ENCODE peak calls at places on chromosomes 16 and 17, in five cellular contexts. J is lower lobe of right lung, C is fibroblast of lung, A is esophagus squamous epithelium, O is left lung. Q is an unnamed sample.
A peak's percentile ranks its signal among the peaks of the same experiment; 100 is the strongest.

GRCh38 chr16:23072084-23072599 is 77.1 kb downstream of the USP31 start:
- DNase-seq in C (peak; percentile 65), O (peak; percentile 67), J (peak; percentile 63), A (no peak), Q (peak; percentile 68)

GRCh38 chr17:39927928-39928867 is 666 bp downstream of the LRRC3C start:
- DNase-seq in O (peak; percentile 84), C (no peak), J (peak; percentile 71), A (no peak), Q (peak; percentile 21)

GRCh38 chr16:1054660-1055556 is 17.6 kb upstream of the SSTR5 start:
- DNase-seq in C (peak; percentile 42), O (no peak), A (no peak), J (peak; percentile 60), Q (peak; percentile 59)

GRCh38 chr17:1997146-1997586 is 28.0 kb downstream of the RTN4RL1 start:
- DNase-seq in C (no peak), O (no peak), J (no peak), A (no peak), Q (peak; percentile 17)

GRCh38 chr17:69367298-69367697 is 40.4 kb upstream of the ABCA5 start:
- DNase-seq in C (no peak), A (no peak), O (no peak), J (no peak), Q (no peak)

GRCh38 chr16:81607805-81608514 is 163.4 kb downstream of the CMIP start:
- DNase-seq in J (no peak), O (no peak), C (no peak), A (no peak), Q (no peak)

GRCh38 chr16:66895999-66896398 is 15.7 kb downstream of the PDP2 start:
- DNase-seq in O (no peak), C (no peak), A (no peak), J (no peak), Q (no peak)

GRCh38 chr17:50818266-50818665 is 17.1 kb upstream of the WFIKKN2 start:
- DNase-seq in J (no peak), O (no peak), A (no peak), C (no peak), Q (no peak)

GRCh38 chr16:86664518-86665318 is 86.4 kb downstream of the FOXL1 start:
- DNase-seq in J (no peak), O (no peak), C (peak; percentile 96), A (no peak), Q (peak; percentile 97)

GRCh38 chr17:51860934-51861561 is 297.5 kb downstream of the CA10 start:
- DNase-seq in C (no peak), O (no peak), A (no peak), J (no peak), Q (peak; percentile 23)

GRCh38 chr17:76716146-76716833 is 5.5 kb upstream of the MXRA7 start:
- DNase-seq in A (no peak), O (no peak), C (peak; percentile 98), J (peak; percentile 73), Q (peak; percentile 19)

GRCh38 chr16:6753553-6753952 is 579.1 kb upstream of the RBFOX1 start:
- DNase-seq in C (no peak), J (no peak), A (no peak), O (no peak), Q (no peak)

GRCh38 chr17:41784207-41784744 is 2.2 kb downstream of the JUP start:
- DNase-seq in O (no peak), A (no peak), C (peak; percentile 43), J (no peak), Q (no peak)

GRCh38 chr16:25735645-25736044 is 43.9 kb downstream of the HS3ST4 start:
- DNase-seq in J (no peak), C (no peak), A (no peak), O (no peak), Q (no peak)

GRCh38 chr17:37089998-37090397 is 141.2 kb downstream of the AATF start:
- DNase-seq in A (no peak), O (no peak), C (no peak), J (no peak), Q (no peak)

GRCh38 chr17:30323262-30323894 is 10.5 kb downstream of the TMIGD1 start:
- DNase-seq in J (no peak), A (no peak), C (no peak), O (no peak), Q (no peak)

GRCh38 chr17:7408341-7408740 is 696 bp downstream of the NLGN2 start:
- DNase-seq in C (no peak), O (no peak), J (no peak), A (no peak), Q (no peak)

GRCh38 chr17:58734040-58734439 is 21.6 kb upstream of the PPM1E start:
- DNase-seq in O (no peak), C (no peak), J (no peak), A (no peak), Q (no peak)

GRCh38 chr17:50766222-50767023 is 895 bp downstream of the ANKRD40CL start:
- DNase-seq in J (no peak), C (no peak), A (no peak), O (no peak), Q (no peak)

GRCh38 chr17:59842901-59843652 is 49.7 kb downstream of the TUBD1 start:
- DNase-seq in C (peak; percentile 97), A (no peak), O (no peak), J (peak; percentile 56), Q (peak; percentile 85)

GRCh38 chr17:18267927-18268711 is 7.7 kb downstream of the MIEF2 start:
- DNase-seq in J (no peak), O (no peak), C (no peak), A (no peak), Q (no peak)

GRCh38 chr17:21275047-21275578 is 9.4 kb upstream of the MAP2K3 start:
- DNase-seq in A (no peak), J (no peak), O (no peak), C (no peak), Q (no peak)

GRCh38 chr16:70548936-70549335 is 25.3 kb downstream of the SF3B3 start:
- DNase-seq in J (no peak), O (no peak), C (no peak), A (no peak), Q (no peak)

GRCh38 chr17:44829558-44830358 is at the start of gene GJC1:
- DNase-seq in J (no peak), C (no peak), O (peak; percentile 81), A (no peak), Q (peak; percentile 77)

GRCh38 chr17:44960654-44961053 is 7.4 kb downstream of the C1QL1 start:
- DNase-seq in A (no peak), O (no peak), J (peak; percentile 65), C (no peak), Q (no peak)

GRCh38 chr17:80866050-80866793 is 125.4 kb upstream of the CHMP6 start:
- DNase-seq in J (peak; percentile 56), C (peak; percentile 67), A (no peak), O (peak; percentile 69), Q (peak; percentile 71)

GRCh38 chr16:72915331-72915730 is 132.6 kb downstream of the ZFHX3 start:
- DNase-seq in J (no peak), C (no peak), A (no peak), O (no peak), Q (no peak)

GRCh38 chr17:50539762-50540440 is 7.1 kb upstream of the SPATA20 start:
- DNase-seq in C (no peak), J (no peak), A (no peak), O (peak; percentile 86), Q (no peak)

GRCh38 chr16:71214771-71215381 is 15.6 kb downstream of the HYDIN start:
- DNase-seq in J (no peak), C (no peak), O (no peak), A (no peak), Q (no peak)

GRCh38 chr17:82947051-82947991 is 107.5 kb upstream of the ZNF750 start:
- DNase-seq in J (peak; percentile 41), O (no peak), A (no peak), C (no peak), Q (no peak)
- H3K9me3 ChIP-seq in J (peaks cover 27% of the 10 kb centered on the region), O (peaks cover 26% of the 10 kb centered on the region), A (peaks cover 76% of the 10 kb centered on the region), C (no peaks in the 10 kb centered on the region), Q (peaks cover 64% of the 10 kb centered on the region)

DNA sequence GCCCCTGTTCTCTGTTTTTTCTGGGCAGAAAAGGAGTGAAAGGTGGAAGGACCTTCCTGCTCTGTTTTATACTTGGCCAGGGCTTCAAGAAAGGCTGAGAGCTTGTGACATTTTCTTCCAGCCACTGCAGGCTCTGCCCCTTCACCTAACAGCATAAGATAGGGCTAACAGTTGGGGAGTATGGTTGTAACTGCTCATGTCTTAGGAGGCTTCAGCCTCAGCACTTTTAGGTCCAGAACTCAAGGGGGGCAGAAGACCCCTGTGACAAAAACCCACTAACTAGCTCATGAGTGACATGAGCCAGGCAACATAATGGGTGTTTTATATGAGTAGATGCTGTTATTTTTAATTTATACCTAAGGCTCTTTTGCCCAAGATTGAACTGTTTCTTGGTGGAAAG is 4.9 kb downstream of the ALDOA start:
- DNase-seq in A (no peak), J (no peak), C (no peak), O (no peak), Q (no peak)
- H3K36me3 ChIP-seq in A (peaks cover 36% of the 10 kb centered on the region), J (peaks cover 63% of the 10 kb centered on the region), C (peaks cover 36% of the 10 kb centered on the region), O (no peaks in the 10 kb centered on the region), Q (peaks cover 81% of the 10 kb centered on the region)

GRCh38 chr17:79320331-79320730 is 245.7 kb downstream of the ENGASE start:
- DNase-seq in J (no peak), A (no peak), O (no peak), C (no peak), Q (no peak)
- H3K27me3 ChIP-seq in J (peaks cover 36% of the 10 kb centered on the region), A (peaks cover 83% of the 10 kb centered on the region), O (peaks cover 4% of the 10 kb centered on the region), C (peaks cover 2% of the 10 kb centered on the region), Q (peaks cover 78% of the 10 kb centered on the region)

DNA sequence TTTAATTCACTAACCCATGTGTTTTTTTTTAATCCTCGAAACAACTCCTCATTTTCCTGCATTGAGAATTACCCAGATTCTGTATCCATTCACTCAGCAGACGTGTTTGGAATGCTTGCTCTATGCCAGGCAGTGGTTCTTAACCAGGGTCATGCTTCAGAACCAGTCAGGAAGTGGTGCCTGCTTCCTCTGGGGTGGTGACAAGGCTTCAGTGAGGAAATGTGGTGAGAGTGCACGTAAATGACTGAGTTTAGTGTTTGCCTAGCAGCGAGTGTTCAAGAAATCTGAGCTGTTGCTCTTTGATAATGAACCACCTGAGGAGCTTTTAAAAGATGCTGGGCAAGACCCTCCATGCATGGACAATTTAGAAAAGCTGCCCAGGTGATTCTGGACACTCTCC is 9.9 kb downstream of the ZFP90 start:
- DNase-seq in O (no peak), C (no peak), J (no peak), A (no peak), Q (no peak)
- H3K9me3 ChIP-seq in O (peaks cover 83% of the 10 kb centered on the region), C (no peaks in the 10 kb centered on the region), J (peaks cover 44% of the 10 kb centered on the region), A (peaks cover 67% of the 10 kb centered on the region), Q (peaks cover 2% of the 10 kb centered on the region)

GRCh38 chr16:68299571-68300453 is 10.9 kb downstream of the SLC7A6OS start:
- DNase-seq in O (no peak), J (no peak), C (no peak), A (no peak), Q (no peak)
- H3K36me3 ChIP-seq in O (no peaks in the 10 kb centered on the region), J (peaks cover 100% of the 10 kb centered on the region), C (peaks cover 29% of the 10 kb centered on the region), A (peaks cover 51% of the 10 kb centered on the region), Q (peaks cover 53% of the 10 kb centered on the region)

DNA sequence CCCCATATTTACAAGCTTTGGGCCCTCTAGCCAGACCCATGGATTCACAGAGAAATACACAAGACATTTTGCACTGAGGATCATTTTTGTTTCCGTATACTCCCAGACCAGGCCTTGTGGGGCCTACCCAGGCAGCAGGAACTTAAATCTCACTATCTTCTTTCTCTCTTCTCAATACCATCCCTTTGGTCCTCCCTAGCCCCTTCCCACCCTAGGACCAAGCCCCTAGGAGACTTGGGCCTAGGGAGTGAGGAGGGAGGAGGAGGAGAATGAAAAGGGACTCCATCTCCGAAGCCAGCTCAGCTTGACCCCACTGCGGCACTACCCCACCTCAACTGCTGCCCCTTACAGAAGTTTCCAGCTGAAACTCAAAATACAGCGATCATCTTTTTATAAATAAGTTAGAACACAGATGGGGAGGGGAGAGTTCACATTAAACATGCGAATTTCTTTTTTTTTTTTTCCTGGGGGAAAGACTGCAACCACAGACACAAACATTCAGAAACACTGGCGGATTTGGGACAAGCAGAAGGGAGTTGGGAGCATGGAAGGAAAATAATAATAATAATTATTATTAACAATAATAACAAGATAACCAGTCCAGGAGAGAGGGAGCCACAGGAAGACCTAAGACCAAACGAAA is 1.5 kb upstream of the HOXB3 start:
- DNase-seq in J (no peak), O (no peak), A (no peak), C (peak; percentile 38), Q (no peak)
- H3K27me3 ChIP-seq in J (peaks cover 84% of the 10 kb centered on the region), O (peaks cover 58% of the 10 kb centered on the region), A (peaks cover 100% of the 10 kb centered on the region), C (no peaks in the 10 kb centered on the region), Q (no peaks in the 10 kb centered on the region)